ENCODE peak calls at places on chromosomes 5 and 9, in ten cellular contexts. X is fibroblast of lung, T is PC-3, U is tibial nerve, I is uterus, E is brain microvascular endothelial cell, Z is body of pancreas, K is pancreas, C is kidney, V is Panc1. J is an unnamed sample.

GRCh38 chr5:68762201-68762600 is 331.6 kb upstream of the SLC30A5 start:
- DNase-seq in X (no peak), T (peak; percentile 3), U (no peak), I (no peak), E (no peak), Z (no peak), K (no peak), C (no peak), V (no peak), J (no peak)

GRCh38 chr5:133241179-133241728 is 189.4 kb downstream of the HSPA4 start:
- DNase-seq in X (no peak), T (no peak), U (no peak), I (no peak), E (no peak), Z (no peak), K (no peak), C (no peak), V (no peak), J (no peak)

GRCh38 chr9:71685394-71685793 is 82.9 kb downstream of the CEMIP2 start:
- DNase-seq in X (no peak), T (peak; percentile 68), U (no peak), I (no peak), E (no peak), Z (no peak), K (no peak), C (no peak), V (no peak), J (no peak)

GRCh38 chr5:5424736-5425135 is 2.3 kb downstream of the ICE1 start:
- DNase-seq in X (no peak), T (no peak), U (no peak), I (no peak), E (no peak), Z (no peak), K (no peak), C (no peak), V (no peak), J (no peak)

GRCh38 chr9:82124090-82124489 is 135.5 kb downstream of the SPATA31D1 start:
- DNase-seq in X (peak; percentile 47), T (peak; percentile 53), U (no peak), I (no peak), E (peak; percentile 79), Z (no peak), K (no peak), C (no peak), V (no peak), J (no peak)

GRCh38 chr5:73418244-73418691 is 30.3 kb downstream of the FOXD1 start:
- DNase-seq in X (no peak), T (no peak), U (peak; percentile 38), I (no peak), E (no peak), Z (no peak), K (no peak), C (no peak), V (no peak), J (no peak)

GRCh38 chr5:133924221-133924920 is 44.1 kb downstream of the C5orf15 start:
- DNase-seq in X (no peak), T (no peak), U (no peak), I (no peak), E (no peak), Z (no peak), K (no peak), C (no peak), V (no peak), J (no peak)

GRCh38 chr5:6395621-6396020 is 17.3 kb upstream of the MED10 start:
- DNase-seq in X (no peak), T (no peak), U (no peak), I (no peak), E (no peak), Z (no peak), K (no peak), C (no peak), V (no peak), J (no peak)

GRCh38 chr9:84697042-84697441 is 27.5 kb downstream of the NTRK2 start:
- DNase-seq in X (no peak), T (no peak), U (no peak), I (no peak), E (no peak), Z (no peak), K (no peak), C (no peak), V (no peak), J (no peak)

GRCh38 chr5:15794117-15794985 is 294.4 kb downstream of the FBXL7 start:
- DNase-seq in X (peak; percentile 55), T (no peak), U (no peak), I (no peak), E (no peak), Z (no peak), K (no peak), C (no peak), V (no peak), J (no peak)
- TF ChIP-seq CTCF in X (no peak), T (peak; percentile 51), U (peak; percentile 39), I (no peak), E (peak; percentile 16), Z (no peak), K (no peak), C (no peak), V (peak; percentile 23), J (no peak)

GRCh38 chr9:76690575-76691370 is 73.5 kb upstream of the PCA3 start:
- DNase-seq in X (no peak), T (no peak), U (no peak), I (no peak), E (no peak), Z (no peak), K (no peak), C (no peak), V (no peak), J (no peak)

GRCh38 chr9:76692448-76693129 is 71.6 kb upstream of the PCA3 start:
- DNase-seq in X (no peak), T (no peak), U (no peak), I (no peak), E (no peak), Z (no peak), K (no peak), C (no peak), V (no peak), J (no peak)

GRCh38 chr9:76687861-76688374 is 76.3 kb upstream of the PCA3 start:
- DNase-seq in X (peak; percentile 78), T (peak; percentile 30), U (no peak), I (no peak), E (peak; percentile 83), Z (no peak), K (no peak), C (no peak), V (no peak), J (no peak)

GRCh38 chr9:76688471-76689238 is 75.6 kb upstream of the PCA3 start:
- DNase-seq in X (no peak), T (no peak), U (no peak), I (no peak), E (no peak), Z (no peak), K (no peak), C (no peak), V (no peak), J (no peak)

GRCh38 chr9:76691761-76692313 is 72.4 kb upstream of the PCA3 start:
- DNase-seq in X (peak; percentile 28), T (no peak), U (no peak), I (no peak), E (no peak), Z (no peak), K (no peak), C (no peak), V (no peak), J (no peak)
- H3K4me3 ChIP-seq in X (peak overlapping the region; percentile 39), T (no peak overlapping the region), U (no peak overlapping the region), I (no peak overlapping the region), E (peak overlapping the region; percentile 57), Z (no peak overlapping the region), K (no peak overlapping the region), C (peak overlapping the region; percentile 49), V (peak overlapping the region; percentile 25), J (no peak overlapping the region)

GRCh38 chr5:62211405-62211804 is 94.6 kb upstream of the KIF2A start:
- DNase-seq in X (no peak), T (no peak), U (no peak), I (no peak), E (no peak), Z (no peak), K (no peak), C (no peak), V (no peak), J (no peak)

GRCh38 chr5:62208218-62208852 is 97.7 kb upstream of the KIF2A start:
- DNase-seq in X (no peak), T (no peak), U (no peak), I (no peak), E (no peak), Z (no peak), K (no peak), C (no peak), V (no peak), J (no peak)

DNA sequence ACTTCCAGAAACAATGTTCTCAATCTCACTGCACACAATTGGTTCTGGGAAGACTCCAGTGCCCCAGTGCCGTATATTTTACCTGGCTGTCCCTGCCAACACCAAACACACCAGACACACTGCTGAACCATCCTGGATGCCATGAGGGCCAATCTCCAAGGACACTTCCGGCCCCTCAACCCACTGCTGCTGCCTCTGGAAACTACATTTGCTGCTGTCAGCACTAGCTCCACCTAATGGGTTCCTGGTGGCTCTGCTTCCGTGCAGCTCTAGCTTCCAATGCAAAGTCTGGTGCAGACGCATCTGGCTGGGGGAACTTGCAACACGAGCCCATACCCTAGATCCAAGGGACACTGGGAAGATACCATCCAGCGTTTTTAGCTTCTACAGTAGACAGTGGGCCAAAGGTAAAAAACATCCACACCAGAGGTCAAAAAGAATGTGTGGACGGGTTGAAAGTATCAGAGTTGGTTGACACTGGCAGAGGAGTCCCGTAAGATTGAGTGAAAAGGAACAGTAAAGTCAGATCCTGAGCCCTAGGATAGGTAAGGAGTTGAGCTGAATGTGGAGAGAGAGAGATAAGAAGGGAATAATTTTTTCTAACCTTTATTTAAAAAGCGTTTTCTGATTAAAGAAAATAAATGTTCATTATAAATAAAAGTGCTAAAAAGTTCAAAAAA is 99.7 kb upstream of the KIF2A start:
- DNase-seq in X (no peak), T (peak; percentile 17), U (no peak), I (no peak), E (peak; percentile 2), Z (no peak), K (no peak), C (no peak), V (no peak), J (no peak)
- TF ChIP-seq CTCF in X (peak; percentile 12), T (peak; percentile 41), U (no peak), I (no peak), E (peak; percentile 38), Z (no peak), K (no peak), C (no peak), V (peak; percentile 34), J (peak; percentile 10)

GRCh38 chr9:77460938-77461337 is 187.2 kb downstream of the GNA14 start:
- DNase-seq in X (no peak), T (no peak), U (no peak), I (no peak), E (no peak), Z (no peak), K (no peak), C (no peak), V (no peak), J (no peak)
- H3K4me3 ChIP-seq in X (no peak overlapping the region), T (no peak overlapping the region), U (no peak overlapping the region), I (no peak overlapping the region), E (no peak overlapping the region), Z (no peak overlapping the region), K (no peak overlapping the region), C (no peak overlapping the region), V (no peak overlapping the region), J (no peak overlapping the region)

GRCh38 chr9:127802576-127803443 is at the start of gene FPGS:
- DNase-seq in X (peak; percentile 90), T (peak; percentile 72), U (peak; percentile 77), I (peak; percentile 89), E (peak; percentile 76), Z (peak; percentile 88), K (peak; percentile 93), C (peak; percentile 97), V (no peak), J (no peak)
- TF ChIP-seq CTCF in X (no peak), T (no peak), U (no peak), I (no peak), E (no peak), Z (no peak), K (no peak), C (no peak), V (no peak), J (no peak)